ENCODE peak calls at places on chromosomes 12 and 14, in six cellular contexts. K, A, H, N, O and I are unnamed samples.

GRCh38 chr14:59631237-59631636 is 54.6 kb upstream of the CCDC175 start:
- DNase-seq in O (peak; percentile 61), H (no peak), N (no peak), K (no peak), A (no peak), I (no peak)

GRCh38 chr12:75960086-75960910 is 71.3 kb downstream of the PHLDA1 start:
- DNase-seq in N (no peak), K (no peak), H (no peak), O (no peak), A (no peak), I (no peak)

GRCh38 chr12:27297576-27297975 is 35.1 kb upstream of the BMAL2 start:
- DNase-seq in A (no peak), O (no peak), N (no peak), H (no peak), K (no peak), I (no peak)

GRCh38 chr12:38384816-38385491 is 68.4 kb downstream of the ALG10B start:
- DNase-seq in A (no peak), O (peak; percentile 7), N (no peak), H (no peak), K (peak; percentile 95), I (no peak)

GRCh38 chr12:84911331-84912190 is 1.0 kb downstream of the SLC6A15 start:
- DNase-seq in A (no peak), O (peak; percentile 93), K (peak; percentile 77), N (peak; percentile 69), H (peak; percentile 85), I (peak; percentile 83)

GRCh38 chr12:44876554-44877275 is 600 bp upstream of the NELL2 start:
- DNase-seq in H (peak; percentile 38), K (no peak), A (no peak), N (peak; percentile 26), O (peak; percentile 85), I (peak; percentile 8)

GRCh38 chr12:108187831-108188230 is 58.7 kb downstream of the WSCD2 start:
- DNase-seq in N (no peak), H (no peak), K (no peak), A (no peak), O (no peak), I (no peak)

GRCh38 chr12:4284306-4284705 is 10.7 kb downstream of the CCND2 start:
- DNase-seq in N (no peak), O (no peak), K (no peak), A (no peak), H (no peak), I (no peak)

GRCh38 chr12:42541965-42542364 is 47.6 kb downstream of the PRICKLE1 start:
- DNase-seq in H (no peak), A (no peak), K (no peak), N (no peak), O (no peak), I (peak; percentile 15)

GRCh38 chr12:54431911-54432814 is 13.1 kb upstream of the ITGA5 start:
- DNase-seq in H (peak; percentile 69), N (no peak), O (peak; percentile 60), A (peak; percentile 88), K (peak; percentile 97), I (peak; percentile 92)

GRCh38 chr12:66168410-66168809 is 1.4 kb downstream of the TMBIM4 start:
- DNase-seq in N (no peak), K (no peak), O (no peak), H (no peak), A (no peak), I (no peak)

GRCh38 chr14:79369359-79370332 is 841.7 kb downstream of the DIO2 start:
- DNase-seq in O (no peak), K (peak; percentile 57), N (no peak), H (peak; percentile 97), A (no peak), I (peak; percentile 95)

GRCh38 chr14:39264057-39264456 is 30.3 kb downstream of the MIA2 start:
- DNase-seq in O (no peak), H (no peak), K (no peak), N (no peak), A (no peak), I (no peak)

GRCh38 chr14:39266589-39266870 is 32.8 kb downstream of the MIA2 start:
- DNase-seq in K (peak; percentile 85), A (no peak), H (no peak), N (peak; percentile 27), O (no peak), I (peak; percentile 48)

GRCh38 chr14:39265741-39266588 is 32.2 kb downstream of the MIA2 start:
- DNase-seq in H (peak; percentile 53), N (no peak), O (no peak), K (no peak), A (peak; percentile 64), I (peak; percentile 70)

GRCh38 chr14:39264558-39264957 is 30.8 kb downstream of the MIA2 start:
- DNase-seq in A (no peak), H (no peak), N (no peak), K (no peak), O (no peak), I (no peak)

DNA sequence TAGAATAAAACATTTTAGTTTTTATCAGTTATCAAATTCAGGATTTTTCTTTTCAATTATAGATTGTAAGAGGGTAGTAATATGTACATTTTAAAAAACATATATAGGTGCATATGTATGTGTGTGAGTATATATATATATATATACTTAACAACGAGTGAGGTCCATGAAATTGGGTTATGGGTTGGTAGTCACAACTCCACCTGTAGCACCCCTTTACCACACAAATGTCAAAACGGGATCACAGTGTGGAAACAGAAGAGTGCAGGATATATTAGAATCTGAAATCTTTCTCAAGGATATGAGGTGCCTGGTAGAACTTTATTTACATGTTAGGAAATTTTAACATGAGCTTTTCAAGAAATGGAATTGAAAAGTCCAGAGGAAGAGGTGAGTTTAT is 31.3 kb downstream of the MIA2 start:
- DNase-seq in H (peak; percentile 47), A (no peak), O (no peak), K (no peak), N (no peak), I (peak; percentile 62)
- H3K4me3 ChIP-seq in H (peak overlapping the region; percentile 4), A (peak overlapping the region; percentile 88), O (no peak overlapping the region), K (peak overlapping the region; percentile 59), N (no peak overlapping the region), I (peak overlapping the region; percentile 96)

DNA sequence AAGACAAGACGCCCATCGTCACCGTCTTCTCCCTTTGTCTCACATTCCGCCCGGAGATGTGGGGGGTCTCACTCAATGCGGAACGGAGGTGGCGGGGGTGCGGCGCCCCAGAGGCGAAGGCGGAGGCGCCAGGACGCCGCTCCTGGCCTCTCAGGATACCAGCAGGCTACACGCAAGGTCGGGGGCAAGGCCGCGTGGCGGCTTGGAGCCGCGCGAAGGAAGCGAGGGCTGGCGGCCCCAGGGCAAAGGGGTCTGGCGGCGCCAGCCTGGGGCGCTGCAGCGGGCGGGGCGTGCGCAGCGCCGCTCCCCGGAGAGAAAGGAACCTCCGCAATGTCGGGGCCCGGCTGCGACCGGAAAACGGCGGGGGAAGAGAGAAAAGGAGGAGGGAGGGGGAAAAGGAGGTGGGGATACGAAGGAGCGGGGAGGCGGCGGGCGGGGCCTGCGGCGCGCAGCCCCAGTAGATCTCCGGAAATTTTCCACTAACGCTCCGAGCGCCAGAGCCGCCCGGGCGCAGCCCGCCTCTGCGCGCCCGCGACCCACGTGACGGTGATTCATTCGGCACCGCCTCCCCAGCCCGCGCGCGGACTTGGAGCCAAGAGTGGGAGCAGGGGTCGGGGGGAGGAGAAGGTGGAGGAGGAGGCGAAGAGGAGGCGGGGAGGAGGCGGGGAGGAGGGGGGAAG is 10.5 kb upstream of the SLC38A2 start:
- DNase-seq in K (peak; percentile 96), O (peak; percentile 90), A (peak; percentile 97), H (peak; percentile 99), N (peak; percentile 95), I (peak; percentile 97)
- TF ChIP-seq CTCF in K (peak; percentile 53), O (peak; percentile 31), A (no peak), H (no peak), N (peak; percentile 45), I (peak; percentile 0)

GRCh38 chr14:95533391-95533821 is 1.4 kb upstream of the GLRX5 start:
- DNase-seq in N (no peak), O (peak; percentile 27), A (no peak), K (peak; percentile 20), H (peak; percentile 50), I (peak; percentile 51)
- H3K4me3 ChIP-seq in N (peak overlapping the region; percentile 100), O (peak overlapping the region; percentile 95), A (peak overlapping the region; percentile 95), K (peak overlapping the region; percentile 98), H (peak overlapping the region; percentile 77), I (peak overlapping the region; percentile 84)

DNA sequence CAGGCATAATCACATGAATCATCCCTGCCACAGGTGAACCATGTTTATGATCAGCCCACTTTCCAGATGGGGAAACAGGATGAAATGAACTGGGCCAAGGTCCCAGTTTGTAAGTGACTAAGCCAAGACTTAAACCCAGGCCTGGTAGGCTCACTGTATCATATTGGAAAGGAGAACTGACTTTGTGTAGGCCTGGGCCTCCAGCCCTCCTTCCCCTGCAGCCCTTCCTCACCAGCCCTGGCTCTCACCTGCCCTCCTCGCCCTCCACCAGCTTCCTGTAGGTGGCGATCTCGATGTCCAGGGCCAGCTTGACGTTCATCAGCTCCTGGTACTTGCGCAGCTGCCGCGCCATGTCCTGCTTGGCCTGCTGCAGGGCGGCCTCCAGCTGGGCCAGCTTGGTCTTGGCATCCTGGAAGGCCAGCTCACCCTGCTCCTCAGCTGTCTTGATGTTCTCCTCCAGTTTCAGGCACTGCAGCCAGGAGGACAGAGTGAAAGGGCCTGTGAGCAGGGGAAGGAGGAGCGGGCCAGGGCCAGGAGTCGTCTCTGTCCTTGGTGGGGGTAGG is 19.8 kb downstream of the KRT80 start:
- DNase-seq in K (no peak), O (peak; percentile 66), N (no peak), H (no peak), A (no peak), I (peak; percentile 51)
- TF ChIP-seq CTCF in K (peak; percentile 46), O (peak; percentile 59), N (no peak), H (peak; percentile 49), A (no peak), I (peak; percentile 35)

DNA sequence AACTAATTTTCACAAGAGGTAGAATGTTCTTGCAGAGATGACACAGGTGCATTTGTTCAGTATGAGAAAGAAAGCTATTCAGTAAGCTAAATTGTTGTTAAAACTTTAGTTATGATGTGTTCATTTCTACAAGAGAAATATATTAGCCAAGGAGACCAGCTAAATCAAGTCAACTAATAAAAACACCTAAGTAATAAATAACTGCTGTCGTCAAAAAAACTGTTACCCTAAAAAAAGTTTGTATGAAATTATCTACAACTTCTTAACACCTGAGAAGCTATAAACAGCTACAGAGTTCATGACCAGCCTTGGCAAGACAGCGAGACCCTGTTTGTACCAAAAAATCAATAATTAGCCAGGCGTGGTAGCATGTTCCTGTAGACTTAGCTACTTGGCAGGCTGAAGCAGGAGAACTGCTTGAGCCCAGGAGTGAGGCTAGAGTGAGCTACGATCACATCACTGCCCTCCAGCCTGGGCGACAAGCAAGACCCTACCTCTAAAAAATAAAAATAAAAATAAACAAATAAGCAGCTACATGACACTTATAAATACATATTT is 67.6 kb upstream of the AP4S1 start:
- DNase-seq in O (no peak), A (no peak), H (no peak), N (no peak), K (no peak), I (no peak)
- H3K4me3 ChIP-seq in O (no peak overlapping the region), A (no peak overlapping the region), H (no peak overlapping the region), N (no peak overlapping the region), K (no peak overlapping the region), I (no peak overlapping the region)

GRCh38 chr14:105168093-105168420 is 519 bp downstream of the JAG2 start:
- DNase-seq in O (no peak), A (no peak), N (no peak), K (no peak), H (no peak), I (no peak)

GRCh38 chr14:105168496-105168978 is at the start of gene JAG2:
- DNase-seq in K (no peak), N (peak; percentile 37), A (peak; percentile 72), H (no peak), O (peak; percentile 79), I (peak; percentile 14)

GRCh38 chr14:105166571-105167302 is 1.8 kb downstream of the JAG2 start:
- DNase-seq in K (no peak), O (no peak), H (no peak), A (no peak), N (no peak), I (no peak)

GRCh38 chr14:105168979-105169507 is 467 bp upstream of the JAG2 start:
- DNase-seq in K (no peak), O (peak; percentile 76), H (no peak), N (no peak), A (peak; percentile 46), I (no peak)

GRCh38 chr14:105167303-105168092 is 1.1 kb downstream of the JAG2 start:
- DNase-seq in O (peak; percentile 66), N (no peak), A (no peak), H (no peak), K (no peak), I (no peak)
- TF ChIP-seq CTCF in O (peak; percentile 46), N (peak; percentile 41), A (peak; percentile 14), H (no peak), K (peak; percentile 79), I (no peak)